ENCODE peak calls at places on chromosome 10, in four cellular contexts. L is adrenal gland, P is IMR-90, I is body of pancreas. T is an unnamed sample.
A peak's percentile ranks its signal among the peaks of the same experiment; 100 is the strongest.

GRCh38 chr10:7488418-7488829 is 77.6 kb upstream of the SFMBT2 start:
- DNase-seq in I (peak; percentile 67), P (peak; percentile 15), L (peak; percentile 88), T (no peak)

GRCh38 chr10:71957546-71958275 is 6.5 kb upstream of the CHST3 start:
- DNase-seq in L (no peak), I (no peak), P (no peak), T (no peak)

GRCh38 chr10:93991101-93991500 is 2.6 kb upstream of the PLCE1 start:
- DNase-seq in P (no peak), L (no peak), I (no peak), T (no peak)

GRCh38 chr10:132880148-132880981 is 62.0 kb downstream of the CFAP46 start:
- DNase-seq in I (no peak), P (no peak), L (no peak), T (no peak)

GRCh38 chr10:108877130-108877529 is 1046.2 kb downstream of the XPNPEP1 start:
- DNase-seq in P (peak; percentile 40), I (no peak), L (no peak), T (no peak)

GRCh38 chr10:131041361-131041916 is 270.1 kb downstream of the TCERG1L start:
- DNase-seq in P (no peak), I (no peak), L (no peak), T (no peak)

GRCh38 chr10:122241836-122242235 is 29.3 kb upstream of the BTBD16 start:
- DNase-seq in L (no peak), P (no peak), I (no peak), T (no peak)

GRCh38 chr10:36066102-36066501 is 424.0 kb upstream of the FZD8 start:
- DNase-seq in L (no peak), I (no peak), P (no peak), T (no peak)

GRCh38 chr10:68333905-68334431 is 1.2 kb upstream of the PBLD start:
- DNase-seq in L (no peak), P (no peak), I (no peak), T (no peak)

GRCh38 chr10:120456143-120456625 is 843 bp upstream of the PLPP4 start:
- DNase-seq in L (no peak), I (no peak), P (no peak), T (no peak)

GRCh38 chr10:110016037-110016436 is 8.3 kb downstream of the ADD3 start:
- DNase-seq in I (peak; percentile 48), P (peak; percentile 28), L (peak; percentile 10), T (no peak)

GRCh38 chr10:48398261-48398660 is 91.8 kb downstream of the MAPK8 start:
- DNase-seq in P (no peak), I (no peak), L (no peak), T (no peak)

GRCh38 chr10:97921581-97922377 is 72.1 kb downstream of the GOLGA7B start:
- DNase-seq in I (peak; percentile 41), L (peak; percentile 35), P (peak; percentile 1), T (no peak)

GRCh38 chr10:30219977-30220751 is 128.9 kb downstream of the MTPAP start:
- DNase-seq in P (peak; percentile 51), I (no peak), L (peak; percentile 16), T (no peak)

GRCh38 chr10:110912374-110912773 is 6.6 kb downstream of the BBIP1 start:
- DNase-seq in P (peak; percentile 80), L (no peak), I (no peak), T (no peak)

GRCh38 chr10:103884681-103885139 is 29.3 kb upstream of the SH3PXD2A start:
- DNase-seq in L (peak; percentile 54), P (peak; percentile 60), I (peak; percentile 51), T (no peak)

GRCh38 chr10:66928791-66929190 is 3.0 kb downstream of the LRRTM3 start:
- DNase-seq in L (no peak), I (no peak), P (no peak), T (no peak)

GRCh38 chr10:62278461-62278910 is 9.8 kb upstream of the RTKN2 start:
- DNase-seq in P (peak; percentile 11), L (no peak), I (no peak), T (no peak)

GRCh38 chr10:60848126-60848525 is 69.8 kb downstream of the CDK1 start:
- DNase-seq in I (peak; percentile 28), L (peak; percentile 79), P (peak; percentile 52), T (no peak)

DNA sequence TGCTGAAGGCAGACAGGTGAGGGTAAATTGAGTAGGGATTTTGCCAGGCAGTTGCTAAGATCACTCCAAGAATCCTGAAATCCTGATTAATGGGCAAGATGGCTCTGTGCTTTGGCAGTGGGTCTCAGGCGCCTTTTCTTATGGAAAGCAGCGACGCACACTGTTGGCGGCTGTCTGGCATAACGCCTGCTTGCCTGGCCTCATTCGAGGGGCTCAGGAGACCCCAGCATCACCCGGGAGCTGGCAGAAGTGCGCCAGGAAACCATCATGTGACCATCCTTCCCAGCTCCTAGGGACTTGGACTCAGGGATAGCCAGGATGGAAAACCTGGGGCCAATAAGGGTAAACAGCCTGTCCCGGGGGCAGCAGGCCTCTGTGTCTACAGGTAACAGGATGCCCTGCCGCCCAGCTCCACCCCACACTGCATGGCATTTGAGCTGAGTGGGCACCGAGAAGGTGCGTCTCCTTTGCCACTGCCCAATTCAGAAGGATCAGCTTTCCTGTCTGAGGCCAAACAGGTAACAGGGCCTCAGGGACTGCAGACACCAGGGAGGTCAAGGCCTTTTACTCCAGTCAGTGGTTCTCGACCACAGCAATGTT is 98.6 kb downstream of the FAM53B start:
- DNase-seq in I (no peak), L (no peak), P (no peak), T (no peak)
- H3K4me1 ChIP-seq in I (peaks cover 28% of the 10 kb centered on the region), L (peaks cover 59% of the 10 kb centered on the region), P (peaks cover 35% of the 10 kb centered on the region), T (peaks cover 83% of the 10 kb centered on the region)

GRCh38 chr10:117455346-117455745 is 80.1 kb upstream of the PDZD8 start:
- DNase-seq in L (no peak), P (no peak), I (no peak), T (no peak)

GRCh38 chr10:117457071-117457810 is 82.0 kb upstream of the PDZD8 start:
- DNase-seq in I (no peak), L (no peak), P (no peak), T (no peak)

GRCh38 chr10:117460846-117461765 is 81.4 kb upstream of the EMX2 start:
- DNase-seq in P (no peak), I (no peak), L (no peak), T (no peak)

GRCh38 chr10:117458571-117458970 is 83.3 kb upstream of the PDZD8 start:
- DNase-seq in P (no peak), L (no peak), I (no peak), T (no peak)

GRCh38 chr10:117457932-117458331 is 82.7 kb upstream of the PDZD8 start:
- DNase-seq in L (no peak), P (no peak), I (no peak), T (no peak)
- H3K4me1 ChIP-seq in L (no peaks in the 10 kb centered on the region), P (no peaks in the 10 kb centered on the region), I (no peaks in the 10 kb centered on the region), T (no peaks in the 10 kb centered on the region)

DNA sequence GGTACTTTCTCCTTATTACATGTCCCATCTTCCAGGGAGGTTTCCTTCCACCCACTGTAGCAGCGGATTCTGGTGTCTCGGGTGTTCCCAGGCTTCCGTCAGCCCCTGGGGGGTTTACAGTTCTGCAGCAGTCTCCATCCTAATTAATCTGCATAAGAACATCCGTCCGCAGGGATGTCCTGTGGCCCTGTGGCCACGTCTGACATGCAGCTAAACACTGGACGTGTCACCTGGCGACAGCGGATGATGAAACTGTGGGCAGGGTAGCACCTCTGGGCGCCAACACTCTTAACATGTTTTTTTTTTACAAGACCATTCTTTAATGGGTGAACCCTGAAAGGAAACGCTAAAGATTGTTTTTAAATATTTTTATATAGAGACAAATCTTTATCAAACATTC is 58.2 kb downstream of the DIP2C start:
- DNase-seq in P (no peak), L (no peak), I (no peak), T (no peak)
- H3K4me1 ChIP-seq in P (peaks cover 11% of the 10 kb centered on the region), L (no peaks in the 10 kb centered on the region), I (peaks cover 14% of the 10 kb centered on the region), T (peaks cover 4% of the 10 kb centered on the region)

DNA sequence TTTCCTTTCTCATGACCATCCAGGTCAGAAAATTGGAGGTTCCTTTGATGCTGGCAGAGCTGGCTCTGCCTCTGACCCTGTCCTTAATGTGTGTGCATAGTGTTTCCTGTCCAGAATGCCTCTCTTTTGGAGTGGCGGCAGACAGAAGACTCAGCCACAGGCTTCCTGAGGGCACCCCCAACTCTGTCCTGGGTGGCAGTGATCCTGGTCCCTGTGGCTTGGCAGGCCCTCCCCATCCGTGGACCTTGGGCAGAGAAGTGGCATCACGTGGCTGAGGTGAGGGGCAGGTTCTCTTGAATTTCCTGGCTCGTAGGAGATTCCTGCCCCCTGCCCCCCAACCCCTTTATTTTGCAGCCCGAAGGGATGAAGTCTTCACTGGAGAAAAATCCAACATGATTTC is 133.1 kb downstream of the RGS10 start:
- DNase-seq in P (no peak), L (no peak), I (no peak), T (no peak)
- H3K4me1 ChIP-seq in P (peaks cover 44% of the 10 kb centered on the region), L (peaks cover 10% of the 10 kb centered on the region), I (no peaks in the 10 kb centered on the region), T (no peaks in the 10 kb centered on the region)

DNA sequence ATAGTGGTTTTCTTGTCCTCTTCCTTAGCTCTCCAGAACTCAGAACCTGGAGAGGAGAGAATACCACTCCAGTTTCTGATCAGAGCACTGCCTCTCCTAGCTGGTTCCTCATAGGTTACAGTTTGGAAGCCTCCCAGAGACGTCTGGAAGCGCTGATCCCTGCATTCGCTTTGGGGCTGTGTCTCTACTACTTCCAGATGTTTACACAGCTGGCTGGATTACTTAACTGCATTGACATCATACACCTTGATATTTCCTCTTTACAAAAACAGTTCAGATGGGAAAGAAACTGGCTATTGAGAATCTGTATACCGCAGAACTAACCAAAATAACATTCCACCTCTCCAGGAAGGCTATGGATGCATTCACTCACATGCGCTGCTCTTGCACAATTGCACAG is 327.2 kb upstream of the ZMIZ1 start:
- DNase-seq in I (peak; percentile 72), P (peak; percentile 66), L (no peak), T (no peak)
- H3K4me1 ChIP-seq in I (peaks cover 73% of the 10 kb centered on the region), P (no peaks in the 10 kb centered on the region), L (peaks cover 20% of the 10 kb centered on the region), T (peaks cover 22% of the 10 kb centered on the region)